ENCODE peak calls at places on chromosome 1, in eight cellular contexts. E is uterus, G is AG09319, L is left ventricle myocardium inferior, K is DND-41, V is IMR-90, C is PC-9, Y is astrocyte of the spinal cord. D is an unnamed sample.

GRCh38 chr1:170533331-170533730 is 1.4 kb downstream of the GORAB start:
- DNase-seq in E (no peak), G (peak; percentile 54), L (no peak), K (no peak), V (peak; percentile 70), C (no peak), Y (no peak), D (peak; percentile 85)

GRCh38 chr1:79376106-79376505 is 369.6 kb upstream of the ADGRL4 start:
- DNase-seq in E (no peak), G (no peak), L (no peak), K (no peak), V (no peak), C (no peak), Y (no peak), D (no peak)

GRCh38 chr1:33299461-33300155 is 21.3 kb downstream of the A3GALT2 start:
- DNase-seq in E (no peak), G (no peak), L (no peak), K (no peak), V (no peak), C (no peak), Y (no peak), D (no peak)

GRCh38 chr1:174535207-174535606 is 87.4 kb downstream of the GPR52 start:
- DNase-seq in E (no peak), G (no peak), L (no peak), K (no peak), V (peak; percentile 56), C (no peak), Y (peak; percentile 9), D (no peak)

GRCh38 chr1:156247460-156248322 is at the start of gene PAQR6:
- DNase-seq in E (no peak), G (no peak), L (peak; percentile 28), K (no peak), V (no peak), C (no peak), Y (no peak), D (no peak)

GRCh38 chr1:220370041-220370700 is 97.9 kb upstream of the RAB3GAP2 start:
- DNase-seq in E (no peak), G (peak; percentile 91), L (no peak), K (no peak), V (peak; percentile 70), C (peak; percentile 95), Y (peak; percentile 61), D (peak; percentile 86)

GRCh38 chr1:184215274-184215925 is 163.9 kb downstream of the TSEN15 start:
- DNase-seq in E (no peak), G (no peak), L (no peak), K (no peak), V (no peak), C (no peak), Y (no peak), D (no peak)

GRCh38 chr1:68383092-68383491 is 66.7 kb downstream of the RPE65 start:
- DNase-seq in E (no peak), G (no peak), L (no peak), K (no peak), V (no peak), C (no peak), Y (no peak), D (no peak)

GRCh38 chr1:119631433-119632102 is 16.5 kb downstream of the ZNF697 start:
- DNase-seq in E (peak; percentile 93), G (no peak), L (peak; percentile 94), K (no peak), V (peak; percentile 72), C (no peak), Y (peak; percentile 72), D (peak; percentile 66)

DNA sequence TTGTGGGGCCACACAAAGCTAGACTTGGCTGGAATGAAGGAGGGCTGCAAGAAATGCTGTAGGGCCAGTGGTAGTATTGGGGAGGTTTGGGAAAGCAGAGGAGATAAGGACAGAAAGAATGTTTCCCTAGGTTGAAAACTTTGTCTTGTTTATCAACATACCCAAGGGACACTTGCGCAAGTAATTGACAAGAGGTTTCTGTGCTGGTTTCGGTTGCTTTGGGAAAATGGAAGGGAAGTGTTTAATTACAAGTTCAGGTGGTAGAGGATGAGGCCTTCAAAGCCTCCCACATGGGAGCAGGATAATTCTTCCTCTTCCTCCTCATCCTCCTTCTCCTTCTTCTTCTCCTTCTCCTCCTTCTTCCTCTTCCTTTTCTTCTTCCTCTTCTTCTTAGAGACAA is 182.1 kb upstream of the LMO4 start:
- DNase-seq in E (no peak), G (no peak), L (no peak), K (no peak), V (no peak), C (no peak), Y (no peak), D (no peak)
- TF ChIP-seq CTCF in E (no peak), G (no peak), L (no peak), K (no peak), V (no peak), C (no peak), Y (no peak), D (no peak)

GRCh38 chr1:224647449-224647848 is 31.3 kb downstream of the CNIH3 start:
- DNase-seq in E (no peak), G (no peak), L (no peak), K (no peak), V (no peak), C (no peak), Y (no peak), D (no peak)
- TF ChIP-seq CTCF in E (no peak), G (no peak), L (no peak), K (no peak), V (no peak), C (no peak), Y (no peak), D (no peak)

DNA sequence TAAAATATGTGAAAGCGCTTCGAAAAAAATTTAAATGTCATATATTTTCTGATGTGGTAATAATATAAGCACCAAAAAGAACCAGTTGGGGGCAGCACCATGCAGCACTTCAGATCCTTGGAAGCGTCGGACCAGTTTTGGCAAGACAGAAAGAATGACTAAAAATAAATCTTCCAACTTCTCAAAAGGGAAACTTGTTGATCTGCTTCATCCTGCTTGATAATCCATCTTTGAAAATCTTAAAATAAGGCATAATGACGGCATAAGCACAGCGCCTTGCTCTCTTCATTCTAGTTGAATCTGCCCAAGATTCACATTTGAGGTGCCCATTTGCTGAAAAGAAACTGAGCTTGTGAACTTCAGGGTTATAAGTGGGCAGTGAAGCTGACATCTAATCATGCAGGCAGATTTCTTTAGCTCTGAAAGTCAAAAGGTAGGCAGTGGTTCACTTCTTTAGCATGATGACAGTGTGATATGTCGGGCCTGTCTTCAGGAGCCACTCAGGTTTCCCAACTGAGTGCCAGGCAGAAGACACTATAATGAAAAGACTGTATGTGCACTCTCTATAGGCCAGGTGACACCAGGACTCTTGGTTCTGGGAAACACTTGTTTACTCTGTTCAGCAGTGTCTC is 19.8 kb upstream of the MUTYH start:
- DNase-seq in E (peak; percentile 64), G (peak; percentile 44), L (peak; percentile 48), K (peak; percentile 47), V (peak; percentile 77), C (peak; percentile 49), Y (peak; percentile 69), D (peak; percentile 89)
- TF ChIP-seq CTCF in E (peak; percentile 75), G (peak; percentile 58), L (peak; percentile 80), K (peak; percentile 58), V (peak; percentile 80), C (peak; percentile 84), Y (peak; percentile 59), D (peak; percentile 62)

GRCh38 chr1:209886219-209886536 is 51.8 kb upstream of the SYT14 start:
- DNase-seq in E (no peak), G (no peak), L (no peak), K (no peak), V (no peak), C (no peak), Y (no peak), D (no peak)
- TF ChIP-seq CTCF in E (no peak), G (peak; percentile 9), L (no peak), K (no peak), V (peak; percentile 32), C (no peak), Y (peak; percentile 24), D (peak; percentile 15)

GRCh38 chr1:83990734-83991133 is 8.2 kb downstream of the TTLL7 start:
- DNase-seq in E (no peak), G (no peak), L (no peak), K (no peak), V (no peak), C (no peak), Y (no peak), D (no peak)
- TF ChIP-seq CTCF in E (no peak), G (no peak), L (no peak), K (peak; percentile 23), V (no peak), C (peak; percentile 32), Y (no peak), D (no peak)

GRCh38 chr1:154483941-154484803 is 17.8 kb upstream of the TDRD10 start:
- DNase-seq in E (no peak), G (no peak), L (no peak), K (no peak), V (peak; percentile 86), C (peak; percentile 83), Y (peak; percentile 71), D (peak; percentile 90)
- TF ChIP-seq CTCF in E (no peak), G (no peak), L (peak; percentile 14), K (no peak), V (no peak), C (no peak), Y (no peak), D (peak; percentile 27)

DNA sequence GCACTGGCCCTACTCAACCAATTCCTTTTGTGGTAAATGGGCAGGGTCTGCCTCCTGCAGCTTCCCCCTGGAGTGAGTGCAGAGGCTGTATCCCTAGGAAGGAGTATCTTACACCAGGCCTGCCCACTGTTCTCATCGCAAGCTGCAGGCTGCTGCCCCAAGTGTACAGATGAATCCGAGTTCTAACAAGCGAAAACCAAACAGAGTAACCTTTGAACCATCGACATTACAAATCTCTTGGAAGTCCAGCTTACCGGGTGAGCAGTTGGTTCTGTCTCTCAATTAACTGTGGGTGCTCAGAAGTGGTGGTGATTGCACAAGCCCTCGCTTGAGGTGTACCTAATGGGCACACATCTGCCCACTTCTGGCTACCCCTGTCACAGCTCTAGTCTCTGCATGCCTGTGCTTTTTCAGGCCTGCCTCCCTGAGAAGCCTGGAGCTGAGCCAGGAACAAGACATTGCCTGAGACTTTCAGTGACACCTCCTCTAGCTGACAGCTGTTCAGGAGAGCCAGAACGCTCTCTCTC is 22.7 kb downstream of the INAVA start:
- DNase-seq in E (no peak), G (no peak), L (peak; percentile 57), K (peak; percentile 28), V (no peak), C (no peak), Y (no peak), D (no peak)
- TF ChIP-seq CTCF in E (no peak), G (no peak), L (no peak), K (no peak), V (no peak), C (no peak), Y (no peak), D (no peak)

D was measured in fibroblast of the aortic adventitia.